ENCODE peak calls at places on chromosomes 7 and 10, in six cellular contexts. Q is fibroblast of pulmonary artery, R is AG04450, D is omental fat pad, P is HL-60, U is GM20000. T is an unnamed sample.

GRCh38 chr7:86926732-86927131 is 132.7 kb downstream of the ELAPOR2 start:
- DNase-seq in Q (peak; percentile 76), R (no peak), D (no peak), P (peak; percentile 16), U (peak; percentile 41), T (peak; percentile 25)

GRCh38 chr10:74177140-74177677 is 26.2 kb downstream of the ADK start:
- DNase-seq in Q (no peak), R (no peak), D (no peak), P (peak; percentile 38), U (peak; percentile 48), T (no peak)

GRCh38 chr7:85030893-85031292 is 156.0 kb downstream of the SEMA3D start:
- DNase-seq in Q (peak; percentile 76), R (peak; percentile 44), D (no peak), P (no peak), U (peak; percentile 4), T (peak; percentile 19)

GRCh38 chr7:52961084-52961483 is 74.3 kb upstream of the POM121L12 start:
- DNase-seq in Q (peak; percentile 1), R (no peak), D (no peak), P (no peak), U (no peak), T (no peak)

GRCh38 chr7:8214162-8214897 is 47.6 kb downstream of the ICA1 start:
- DNase-seq in Q (no peak), R (no peak), D (no peak), P (no peak), U (no peak), T (no peak)

GRCh38 chr10:80408198-80409085 is at the start of gene PRXL2A:
- DNase-seq in Q (peak; percentile 38), R (no peak), D (peak; percentile 57), P (no peak), U (peak; percentile 96), T (no peak)

GRCh38 chr7:80392229-80393169 is 119.4 kb downstream of the GNAT3 start:
- DNase-seq in Q (peak; percentile 71), R (no peak), D (no peak), P (no peak), U (no peak), T (no peak)

GRCh38 chr7:64999165-65000004 is 7.1 kb downstream of the ERV3-1 start:
- DNase-seq in Q (peak; percentile 88), R (no peak), D (no peak), P (peak; percentile 88), U (no peak), T (no peak)

GRCh38 chr7:919924-920341 is 34.5 kb downstream of the ADAP1 start:
- DNase-seq in Q (no peak), R (no peak), D (no peak), P (no peak), U (no peak), T (no peak)

GRCh38 chr7:21355406-21355874 is 72.4 kb upstream of the SP4 start:
- DNase-seq in Q (no peak), R (no peak), D (no peak), P (peak; percentile 83), U (peak; percentile 72), T (no peak)

GRCh38 chr7:127252736-127253288 is at the start of gene GRM8:
- DNase-seq in Q (peak; percentile 44), R (no peak), D (no peak), P (no peak), U (peak; percentile 52), T (no peak)

GRCh38 chr7:49398730-49399129 is 374.7 kb upstream of the VWC2 start:
- DNase-seq in Q (peak; percentile 0), R (no peak), D (no peak), P (no peak), U (no peak), T (no peak)

GRCh38 chr10:26488344-26488743 is 50.2 kb downstream of the APBB1IP start:
- DNase-seq in Q (peak; percentile 10), R (no peak), D (no peak), P (no peak), U (no peak), T (no peak)

GRCh38 chr7:152108359-152108758 is 82.9 kb downstream of the GALNT11 start:
- DNase-seq in Q (no peak), R (no peak), D (no peak), P (no peak), U (no peak), T (no peak)

GRCh38 chr7:82018226-82018625 is 248.4 kb upstream of the HGF start:
- DNase-seq in Q (peak; percentile 22), R (no peak), D (no peak), P (no peak), U (no peak), T (no peak)

GRCh38 chr10:82150123-82150900 is 275.3 kb downstream of the NRG3 start:
- DNase-seq in Q (peak; percentile 63), R (no peak), D (no peak), P (peak; percentile 41), U (peak; percentile 5), T (no peak)

GRCh38 chr10:118983263-118983662 is 46.3 kb upstream of the NANOS1 start:
- DNase-seq in Q (no peak), R (no peak), D (no peak), P (peak; percentile 42), U (no peak), T (no peak)

GRCh38 chr10:132098539-132099421 is 33.0 kb downstream of the JAKMIP3 start:
- DNase-seq in Q (no peak), R (no peak), D (no peak), P (no peak), U (no peak), T (no peak)

GRCh38 chr10:5854178-5854570 is 35.5 kb downstream of the ANKRD16 start:
- DNase-seq in Q (no peak), R (no peak), D (no peak), P (no peak), U (no peak), T (no peak)

GRCh38 chr10:5860039-5860438 is 29.7 kb downstream of the ANKRD16 start:
- DNase-seq in Q (no peak), R (no peak), D (no peak), P (no peak), U (no peak), T (no peak)

GRCh38 chr10:5856701-5857004 is 33.0 kb downstream of the ANKRD16 start:
- DNase-seq in Q (no peak), R (no peak), D (no peak), P (no peak), U (no peak), T (no peak)

GRCh38 chr10:5858811-5859210 is 30.9 kb downstream of the ANKRD16 start:
- DNase-seq in Q (no peak), R (no peak), D (no peak), P (no peak), U (no peak), T (no peak)

GRCh38 chr10:5855979-5856700 is 33.6 kb downstream of the ANKRD16 start:
- DNase-seq in Q (no peak), R (no peak), D (no peak), P (no peak), U (no peak), T (no peak)
- TF ChIP-seq CTCF in Q (no peak), R (no peak), D (no peak), P (no peak), U (no peak), T (no peak)

GRCh38 chr7:100969066-100969615 is at the start of gene MUC12:
- DNase-seq in Q (no peak), R (no peak), D (no peak), P (no peak), U (no peak), T (no peak)
- TF ChIP-seq CTCF in Q (no peak), R (no peak), D (no peak), P (no peak), U (no peak), T (no peak)

DNA sequence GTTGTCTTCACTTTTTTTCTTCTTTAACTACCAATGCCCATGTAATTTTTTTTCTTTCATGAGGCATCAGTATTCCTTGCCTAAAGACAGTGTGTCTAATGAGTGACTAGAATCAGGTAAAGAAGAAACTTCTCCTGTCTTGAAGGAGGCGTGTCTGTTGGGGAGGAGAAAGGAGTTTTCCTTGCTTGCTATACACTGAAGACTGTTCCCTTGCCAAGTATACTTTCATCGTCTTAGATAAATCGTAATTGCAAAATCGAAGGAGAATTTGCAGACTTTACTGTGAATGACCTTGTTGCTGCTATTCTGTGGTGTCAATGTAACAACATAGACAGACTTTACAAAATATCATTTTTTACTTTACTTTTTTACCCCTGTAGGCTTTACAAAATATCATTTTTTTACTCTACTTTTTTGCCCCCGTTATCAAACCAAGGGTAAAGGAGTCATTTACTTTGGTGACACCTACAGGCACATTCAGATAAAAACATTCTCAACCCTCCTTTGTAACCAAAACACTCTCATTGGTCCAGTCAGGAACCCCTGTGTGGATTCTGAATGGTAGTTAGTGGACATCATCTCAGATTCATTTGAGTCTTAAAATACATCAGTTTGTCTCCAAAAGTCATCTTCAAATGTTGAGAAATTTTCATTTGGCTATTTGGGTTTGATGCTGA is 232.4 kb downstream of the AHR start:
- DNase-seq in Q (peak; percentile 84), R (no peak), D (no peak), P (no peak), U (peak; percentile 30), T (no peak)
- TF ChIP-seq CTCF in Q (peak; percentile 22), R (peak; percentile 8), D (no peak), P (no peak), U (no peak), T (no peak)

GRCh38 chr7:78175330-78175729 is 376.8 kb downstream of the PHTF2 start:
- DNase-seq in Q (no peak), R (no peak), D (no peak), P (no peak), U (no peak), T (no peak)
- TF ChIP-seq CTCF in Q (no peak), R (no peak), D (no peak), P (no peak), U (no peak), T (no peak)

GRCh38 chr10:127300868-127301321 is 104.5 kb upstream of the INSYN2A start:
- DNase-seq in Q (no peak), R (no peak), D (no peak), P (no peak), U (no peak), T (no peak)
- TF ChIP-seq CTCF in Q (no peak), R (no peak), D (no peak), P (no peak), U (no peak), T (no peak)

T was measured in AG09319.